ENCODE peak calls at places on chromosomes 12 and 14, in ten cellular contexts. G is A549; Y is cardiac fibroblast; X is astrocyte; J is cardiac muscle cell; N is gastrocnemius medialis; F is esophagus squamous epithelium; D is thyroid gland; Q is ascending aorta; C is CD4-positive, CD25-positive, alpha-beta regulatory T cell. W is an unnamed sample.

GRCh38 chr12:53791735-53792326 is 40.1 kb upstream of the CISTR start:
- DNase-seq in G (peak), Y (no peak), X (no peak), J (no peak), N (no peak), F (no peak), D (no peak), Q (no peak), C (peak), W (peak)

GRCh38 chr12:10753066-10753465 is 29.9 kb upstream of the YBX3 start:
- DNase-seq in G (no peak), Y (peak), X (peak), J (peak), N (no peak), F (no peak), D (no peak), Q (no peak), C (no peak), W (no peak)

GRCh38 chr12:102454808-102455760 is 25.3 kb downstream of the IGF1 start:
- DNase-seq in G (no peak), Y (peak), X (no peak), J (peak), N (peak), F (no peak), D (peak), Q (peak), C (no peak), W (no peak)

GRCh38 chr12:10722502-10722904 is 620 bp downstream of the YBX3 start:
- DNase-seq in G (no peak), Y (peak), X (peak), J (peak), N (no peak), F (no peak), D (peak), Q (peak), C (peak), W (peak)

GRCh38 chr12:7322599-7322998 is 18.7 kb downstream of the ACSM4 start:
- DNase-seq in G (no peak), Y (no peak), X (no peak), J (no peak), N (no peak), F (no peak), D (no peak), Q (no peak), C (no peak), W (no peak)

GRCh38 chr14:96588410-96589249 is 86.4 kb downstream of the PAPOLA start:
- DNase-seq in G (no peak), Y (peak), X (no peak), J (no peak), N (no peak), F (no peak), D (no peak), Q (no peak), C (no peak), W (peak)

GRCh38 chr14:101017806-101018560 is 114.5 kb upstream of the RTL1 start:
- DNase-seq in G (no peak), Y (no peak), X (no peak), J (no peak), N (no peak), F (no peak), D (no peak), Q (peak), C (no peak), W (peak)

GRCh38 chr14:53596845-53597525 is 359.6 kb downstream of the BMP4 start:
- DNase-seq in G (no peak), Y (no peak), X (no peak), J (no peak), N (no peak), F (no peak), D (no peak), Q (no peak), C (no peak), W (no peak)

GRCh38 chr12:6603095-6603567 is 4.0 kb downstream of the CHD4 start:
- DNase-seq in G (no peak), Y (peak), X (peak), J (peak), N (peak), F (no peak), D (peak), Q (no peak), C (peak), W (peak)

GRCh38 chr12:25001311-25001710 is 52.4 kb upstream of the BCAT1 start:
- DNase-seq in G (no peak), Y (no peak), X (peak), J (no peak), N (no peak), F (no peak), D (no peak), Q (no peak), C (no peak), W (no peak)

DNA sequence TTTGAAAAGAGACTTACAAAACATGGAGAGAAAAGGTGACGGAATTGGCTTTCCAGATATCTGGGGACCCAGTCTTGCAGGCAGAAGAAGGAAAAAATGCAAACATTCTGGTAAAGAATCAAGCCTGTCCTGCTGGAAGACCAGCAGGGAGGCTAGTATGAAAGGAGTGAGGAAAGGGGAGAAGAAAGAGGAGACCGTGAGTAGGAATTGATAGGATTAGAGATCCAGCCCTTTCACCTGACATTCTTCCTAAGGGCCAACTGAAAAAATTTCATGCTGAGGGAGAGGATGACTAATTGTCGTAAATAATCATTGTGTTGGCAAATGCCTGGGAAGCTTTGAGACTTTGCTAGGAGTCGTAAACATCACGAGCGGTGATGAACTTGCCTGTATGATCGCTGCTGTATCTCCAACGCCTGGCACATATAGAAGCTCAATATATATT is 12.1 kb downstream of the BHLHE41 start:
- DNase-seq in G (no peak), Y (no peak), X (no peak), J (no peak), N (no peak), F (no peak), D (no peak), Q (no peak), C (no peak), W (peak)
- H3K4me3 ChIP-seq in G (no peak), Y (no peak), X (no peak), J (no peak), N (no peak), F (no peak), D (no peak), Q (no peak), C (no peak), W (peak)

DNA sequence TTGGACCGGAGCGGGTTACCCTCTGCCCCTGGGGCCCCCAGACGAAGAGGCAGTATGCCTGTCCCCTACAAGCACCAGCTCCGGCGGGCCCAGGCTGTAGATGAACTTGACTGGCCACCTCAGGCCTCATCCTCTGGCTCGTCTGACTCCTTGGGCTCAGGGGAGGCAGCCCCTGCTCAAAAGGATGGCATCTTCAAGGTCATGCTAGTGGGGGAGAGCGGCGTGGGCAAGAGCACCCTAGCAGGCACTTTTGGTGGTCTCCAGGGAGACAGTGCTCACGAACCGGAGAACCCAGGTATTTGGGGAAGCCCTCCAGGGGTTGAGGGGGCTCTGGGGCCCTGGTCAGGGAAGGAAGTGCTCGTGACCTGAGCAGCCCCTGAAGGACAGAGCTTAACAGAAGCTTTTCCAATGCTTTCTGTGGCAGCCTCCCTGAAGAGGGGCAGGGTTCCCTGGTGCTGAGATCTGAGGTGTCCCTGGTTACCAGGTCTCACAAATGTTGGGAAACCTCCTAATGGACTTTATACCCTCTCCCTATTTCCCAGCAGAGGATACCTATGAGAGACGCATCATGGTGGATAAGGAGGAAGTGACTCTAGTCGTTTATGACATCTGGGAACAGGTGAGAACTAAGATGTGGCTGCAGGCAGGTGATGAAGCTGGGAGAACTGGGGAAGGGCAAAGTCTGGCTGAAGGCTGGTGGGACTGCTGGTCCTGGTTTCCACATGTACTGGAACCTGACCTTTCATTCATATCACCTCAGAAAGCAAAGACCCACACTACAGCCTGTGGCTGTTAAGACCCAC is 1.9 kb downstream of the REM2 start:
- DNase-seq in G (no peak), Y (no peak), X (no peak), J (no peak), N (no peak), F (no peak), D (no peak), Q (no peak), C (no peak), W (no peak)
- H3K4me3 ChIP-seq in G (no peak), Y (no peak), X (no peak), J (no peak), N (no peak), F (no peak), D (no peak), Q (no peak), C (no peak), W (no peak)

DNA sequence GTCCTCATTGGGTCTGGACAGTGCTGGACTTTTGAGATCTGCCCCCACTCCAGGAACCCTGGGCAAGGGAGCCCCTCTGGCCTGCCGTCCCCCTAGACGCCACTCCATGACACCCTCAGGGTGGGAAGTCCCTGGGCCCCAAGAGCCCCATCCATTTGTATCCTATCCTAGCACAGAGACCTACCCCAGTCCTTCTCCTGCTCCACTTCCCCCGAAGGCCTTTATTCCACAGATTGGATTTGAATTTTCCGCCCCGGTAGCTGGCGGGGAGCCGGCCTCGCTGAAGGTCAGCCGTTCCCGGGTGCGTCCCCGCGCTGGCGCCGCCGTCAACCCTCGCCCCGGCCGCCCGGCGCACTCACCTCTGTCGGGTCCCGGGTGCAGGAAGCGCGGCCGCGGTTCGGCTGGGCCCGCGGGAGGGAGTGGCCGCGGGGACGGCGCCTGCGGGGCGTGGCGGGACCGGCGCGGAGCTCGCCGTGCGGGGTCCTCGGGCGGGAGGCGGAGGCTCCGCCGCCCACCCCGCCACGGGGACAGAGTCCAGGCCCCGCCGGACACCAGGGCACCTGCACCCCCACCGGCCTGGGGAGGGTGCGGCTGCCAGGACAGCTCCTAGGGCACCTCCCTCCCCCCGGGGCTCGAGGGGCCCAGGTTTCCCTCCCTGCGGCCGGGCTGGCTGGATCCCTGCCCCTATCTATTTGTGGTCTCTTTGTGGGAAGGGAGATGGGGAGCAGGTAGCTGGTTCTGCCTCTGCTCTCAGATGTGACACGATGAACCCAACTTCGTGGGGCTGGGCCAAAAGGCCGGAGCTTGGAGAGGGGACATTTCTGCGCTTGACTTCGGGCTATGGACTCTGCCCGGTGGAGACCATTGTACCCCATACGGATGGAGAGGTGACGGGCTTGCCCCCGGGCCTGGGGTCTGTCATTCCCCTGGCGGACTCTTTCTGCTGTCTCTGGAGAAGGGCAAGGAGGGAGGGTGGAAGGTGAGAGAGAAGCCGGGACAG is 19.9 kb upstream of the GPR68 start:
- DNase-seq in G (no peak), Y (no peak), X (no peak), J (peak), N (no peak), F (no peak), D (no peak), Q (no peak), C (no peak), W (peak)
- H3K4me3 ChIP-seq in G (peak), Y (peak), X (peak), J (no peak), N (no peak), F (peak), D (no peak), Q (peak), C (no peak), W (peak)

GRCh38 chr12:47222592-47222959 is 142.8 kb upstream of the AMIGO2 start:
- DNase-seq in G (no peak), Y (no peak), X (no peak), J (no peak), N (no peak), F (no peak), D (no peak), Q (no peak), C (no peak), W (no peak)
- H3K4me3 ChIP-seq in G (peak), Y (no peak), X (no peak), J (no peak), N (no peak), F (no peak), D (no peak), Q (no peak), C (peak), W (no peak)

DNA sequence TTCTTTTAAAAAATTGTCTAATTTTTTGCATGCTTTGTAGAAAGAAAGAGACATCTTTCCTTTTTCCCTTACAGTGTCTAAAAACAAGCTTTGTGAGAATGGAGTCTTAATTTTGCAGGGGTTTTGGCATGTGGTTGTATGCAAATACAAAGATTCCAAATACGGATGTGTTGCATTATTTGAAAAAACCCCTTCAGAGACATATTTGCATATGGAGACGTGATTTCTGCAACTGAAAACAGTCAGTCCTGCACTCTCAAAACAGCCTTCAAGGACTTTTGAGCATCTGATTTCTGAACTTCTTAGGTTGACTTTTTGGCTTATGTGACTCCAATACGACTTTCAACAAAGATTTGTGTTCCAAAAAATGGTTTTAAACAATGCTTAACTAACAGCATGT is 7.8 kb downstream of the IRAK3 start:
- DNase-seq in G (no peak), Y (peak), X (no peak), J (peak), N (no peak), F (no peak), D (no peak), Q (no peak), C (peak), W (no peak)
- H3K4me3 ChIP-seq in G (no peak), Y (no peak), X (no peak), J (no peak), N (no peak), F (no peak), D (no peak), Q (no peak), C (no peak), W (no peak)

DNA sequence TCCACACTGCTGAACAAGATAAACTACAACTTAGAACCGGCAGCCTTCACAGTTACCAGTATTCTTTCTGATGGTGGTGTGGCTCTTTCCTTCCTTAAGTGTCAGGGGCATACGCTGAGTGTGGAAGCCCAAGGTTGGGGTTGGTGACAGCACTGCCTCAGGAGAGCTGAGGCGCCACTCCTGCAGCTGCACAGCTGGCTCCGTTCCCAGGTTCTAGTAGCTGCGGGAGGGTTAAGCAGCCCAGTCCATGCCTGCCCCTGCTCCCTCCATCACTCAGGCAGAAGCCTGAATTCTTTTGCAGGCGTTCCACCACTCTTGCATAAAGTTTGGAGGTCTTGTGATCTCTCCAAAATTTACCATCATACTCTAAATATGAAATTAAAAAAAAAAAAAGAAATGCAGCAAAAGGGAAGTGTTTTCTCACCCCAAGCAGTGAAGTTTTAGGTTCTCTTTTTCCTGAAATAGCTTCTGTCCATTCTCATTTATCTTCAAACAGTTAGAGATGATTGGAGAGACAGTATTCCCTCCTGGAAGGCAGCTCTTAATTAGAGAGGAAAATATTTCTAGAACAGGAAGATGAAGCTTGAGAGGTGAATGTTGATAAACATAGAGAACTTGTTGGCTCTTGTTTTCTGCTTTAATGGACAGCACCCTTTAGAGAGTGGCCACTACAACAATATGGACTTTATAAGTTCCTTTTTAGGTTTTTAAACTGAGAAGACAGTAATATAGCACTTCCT is 136.1 kb downstream of the FGD4 start:
- DNase-seq in G (peak), Y (peak), X (peak), J (peak), N (peak), F (no peak), D (peak), Q (peak), C (no peak), W (peak)
- H3K4me3 ChIP-seq in G (peak), Y (peak), X (peak), J (no peak), N (peak), F (peak), D (no peak), Q (peak), C (no peak), W (no peak)

DNA sequence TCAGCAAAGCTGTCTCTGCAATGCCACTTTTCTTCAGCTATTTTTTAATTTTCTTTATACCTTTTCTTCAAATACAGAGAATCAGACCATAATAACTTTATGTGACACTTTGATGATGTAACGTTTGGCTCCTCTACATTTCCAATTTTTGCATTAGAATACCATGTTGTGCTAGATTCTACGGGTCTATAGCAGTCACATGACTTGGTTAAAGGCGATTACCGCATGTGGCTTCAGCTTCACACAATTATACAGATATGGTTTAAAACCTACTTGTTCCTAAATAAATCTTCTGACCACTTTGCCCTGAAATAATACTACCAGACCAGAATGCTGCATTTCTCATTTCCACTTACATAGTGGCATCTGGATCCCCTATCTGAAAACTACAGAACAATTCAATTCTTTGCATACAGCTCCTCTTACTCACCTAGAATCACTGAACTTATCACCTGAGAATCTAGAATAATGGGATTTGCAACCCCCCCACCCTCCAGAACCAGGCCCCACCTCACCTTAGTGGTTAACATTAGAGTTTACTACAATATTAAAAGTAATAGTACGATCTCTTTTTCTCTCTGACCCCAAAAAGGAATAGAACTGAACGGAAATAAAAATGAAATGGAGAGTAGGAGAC is 1.3 kb downstream of the MAX start:
- DNase-seq in G (no peak), Y (no peak), X (peak), J (no peak), N (no peak), F (no peak), D (no peak), Q (no peak), C (peak), W (no peak)
- H3K4me3 ChIP-seq in G (peak), Y (peak), X (peak), J (peak), N (peak), F (peak), D (peak), Q (peak), C (peak), W (peak)

W was measured in H7.